ENCODE peak calls at places on chromosomes 1 and 21, in five cellular contexts. One of them, this sample, is unnamed.
A peak's percentile ranks its signal among the peaks of the same experiment; 100 is the strongest.

GRCh38 chr1:151711940-151712339 is 4.7 kb downstream of the CELF3 start:
- DNase-seq in T-helper 9 cell: no peak
- DNase-seq in NCI-H510A: peak; percentile 50
- DNase-seq in neural crest cell: no peak
- DNase-seq in activated gamma-delta T cell treated with Interleukin-2 at 50 U/mL for 16 hours: no peak
- DNase-seq in this sample: no peak

GRCh38 chr1:117699953-117700352 is 94.1 kb downstream of the TENT5C start:
- DNase-seq in neural crest cell: no peak
- DNase-seq in activated gamma-delta T cell treated with Interleukin-2 at 50 U/mL for 16 hours: no peak
- DNase-seq in T-helper 9 cell: no peak
- DNase-seq in NCI-H510A: no peak
- DNase-seq in this sample: no peak

GRCh38 chr1:221336141-221336540 is 405.7 kb downstream of the DUSP10 start:
- DNase-seq in T-helper 9 cell: no peak
- DNase-seq in neural crest cell: no peak
- DNase-seq in activated gamma-delta T cell treated with Interleukin-2 at 50 U/mL for 16 hours: no peak
- DNase-seq in NCI-H510A: no peak
- DNase-seq in this sample: no peak

GRCh38 chr1:116738673-116739370 is 15.4 kb upstream of the CD2 start:
- DNase-seq in T-helper 9 cell: peak; percentile 51
- DNase-seq in neural crest cell: no peak
- DNase-seq in NCI-H510A: no peak
- DNase-seq in activated gamma-delta T cell treated with Interleukin-2 at 50 U/mL for 16 hours: peak; percentile 57
- DNase-seq in this sample: no peak

GRCh38 chr1:116334015-116334547 is 39.0 kb upstream of the ATP1A1 start:
- DNase-seq in activated gamma-delta T cell treated with Interleukin-2 at 50 U/mL for 16 hours: no peak
- DNase-seq in NCI-H510A: no peak
- DNase-seq in T-helper 9 cell: no peak
- DNase-seq in neural crest cell: no peak
- DNase-seq in this sample: peak; percentile 94

GRCh38 chr1:200445213-200445612 is 35.4 kb upstream of the ZNF281 start:
- DNase-seq in neural crest cell: no peak
- DNase-seq in activated gamma-delta T cell treated with Interleukin-2 at 50 U/mL for 16 hours: no peak
- DNase-seq in NCI-H510A: no peak
- DNase-seq in T-helper 9 cell: no peak
- DNase-seq in this sample: peak; percentile 67

GRCh38 chr1:113912594-113913311 is 7.6 kb downstream of the DCLRE1B start:
- DNase-seq in neural crest cell: no peak
- DNase-seq in NCI-H510A: no peak
- DNase-seq in T-helper 9 cell: no peak
- DNase-seq in activated gamma-delta T cell treated with Interleukin-2 at 50 U/mL for 16 hours: no peak
- DNase-seq in this sample: no peak

GRCh38 chr1:231260351-231260750 is 19.3 kb downstream of the GNPAT start:
- DNase-seq in neural crest cell: no peak
- DNase-seq in NCI-H510A: no peak
- DNase-seq in activated gamma-delta T cell treated with Interleukin-2 at 50 U/mL for 16 hours: no peak
- DNase-seq in T-helper 9 cell: no peak
- DNase-seq in this sample: no peak

GRCh38 chr1:117686907-117687306 is 81.1 kb downstream of the TENT5C start:
- DNase-seq in NCI-H510A: no peak
- DNase-seq in activated gamma-delta T cell treated with Interleukin-2 at 50 U/mL for 16 hours: no peak
- DNase-seq in T-helper 9 cell: no peak
- DNase-seq in neural crest cell: no peak
- DNase-seq in this sample: peak; percentile 18

GRCh38 chr1:30659702-30660101 is 63.7 kb downstream of the MATN1 start:
- DNase-seq in T-helper 9 cell: no peak
- DNase-seq in neural crest cell: no peak
- DNase-seq in activated gamma-delta T cell treated with Interleukin-2 at 50 U/mL for 16 hours: no peak
- DNase-seq in NCI-H510A: no peak
- DNase-seq in this sample: no peak

GRCh38 chr1:39933956-39934941 is 20.7 kb upstream of the MFSD2A start:
- DNase-seq in T-helper 9 cell: no peak
- DNase-seq in activated gamma-delta T cell treated with Interleukin-2 at 50 U/mL for 16 hours: no peak
- DNase-seq in NCI-H510A: no peak
- DNase-seq in neural crest cell: no peak
- DNase-seq in this sample: peak; percentile 100

GRCh38 chr21:45412909-45413581 is 8.1 kb downstream of the COL18A1 start:
- DNase-seq in NCI-H510A: no peak
- DNase-seq in T-helper 9 cell: no peak
- DNase-seq in activated gamma-delta T cell treated with Interleukin-2 at 50 U/mL for 16 hours: no peak
- DNase-seq in neural crest cell: no peak
- DNase-seq in this sample: no peak

GRCh38 chr1:168225476-168226190 is at the start of gene SFT2D2:
- DNase-seq in T-helper 9 cell: peak; percentile 66
- DNase-seq in neural crest cell: peak; percentile 64
- DNase-seq in activated gamma-delta T cell treated with Interleukin-2 at 50 U/mL for 16 hours: peak; percentile 74
- DNase-seq in NCI-H510A: peak; percentile 74
- DNase-seq in this sample: peak; percentile 86

GRCh38 chr1:114328505-114328904 is 174.8 kb upstream of the SYT6 start:
- DNase-seq in NCI-H510A: no peak
- DNase-seq in neural crest cell: no peak
- DNase-seq in T-helper 9 cell: no peak
- DNase-seq in activated gamma-delta T cell treated with Interleukin-2 at 50 U/mL for 16 hours: no peak
- DNase-seq in this sample: no peak

GRCh38 chr1:30461640-30462039 is 261.7 kb downstream of the MATN1 start:
- DNase-seq in activated gamma-delta T cell treated with Interleukin-2 at 50 U/mL for 16 hours: no peak
- DNase-seq in T-helper 9 cell: no peak
- DNase-seq in neural crest cell: no peak
- DNase-seq in NCI-H510A: no peak
- DNase-seq in this sample: no peak

GRCh38 chr1:193105821-193106177 is 585 bp upstream of the GLRX2 start:
- DNase-seq in neural crest cell: no peak
- DNase-seq in activated gamma-delta T cell treated with Interleukin-2 at 50 U/mL for 16 hours: no peak
- DNase-seq in T-helper 9 cell: no peak
- DNase-seq in NCI-H510A: no peak
- DNase-seq in this sample: no peak

This sample was measured in MCF 10A.